ENCODE peak calls at places on chromosome 14, in five cellular contexts. M, R, I, J and A are unnamed samples.

GRCh38 chr14:50039734-50040400 is 76.5 kb downstream of the VCPKMT start:
- DNase-seq in M (peak), I (no peak), R (peak), J (no peak), A (no peak)

GRCh38 chr14:65849096-65849495 is 436.6 kb downstream of the FUT8 start:
- DNase-seq in R (no peak), I (no peak), J (no peak), M (no peak), A (no peak)

GRCh38 chr14:66360526-66360925 is 125.6 kb upstream of the CCDC196 start:
- DNase-seq in M (no peak), J (no peak), R (no peak), I (no peak), A (no peak)

GRCh38 chr14:29242755-29243340 is 476.3 kb downstream of the FOXG1 start:
- DNase-seq in R (no peak), M (no peak), I (no peak), J (no peak), A (peak)

GRCh38 chr14:61456720-61457119 is 135.3 kb downstream of the PRKCH start:
- DNase-seq in I (no peak), R (peak), J (peak), M (peak), A (no peak)

GRCh38 chr14:34064349-34064748 is 113.5 kb upstream of the EGLN3 start:
- DNase-seq in I (no peak), R (peak), J (peak), M (peak), A (no peak)

GRCh38 chr14:48325486-48325885 is 650.1 kb upstream of the MDGA2 start:
- DNase-seq in R (peak), M (peak), I (no peak), J (no peak), A (no peak)

GRCh38 chr14:105899657-105900397 is 373.4 kb downstream of the TMEM121 start:
- DNase-seq in I (peak), M (no peak), R (no peak), J (no peak), A (no peak)

GRCh38 chr14:83300454-83301064 is 1766.9 kb upstream of the SEL1L start:
- DNase-seq in M (peak), J (no peak), I (no peak), R (peak), A (peak)

GRCh38 chr14:101506211-101506920 is 54.9 kb upstream of the DIO3 start:
- DNase-seq in R (no peak), J (peak), M (no peak), I (peak), A (no peak)

GRCh38 chr14:99133563-99134332 is 138.2 kb downstream of the BCL11B start:
- DNase-seq in R (no peak), I (no peak), J (no peak), M (no peak), A (no peak)

GRCh38 chr14:54116972-54117371 is 160.3 kb upstream of the BMP4 start:
- DNase-seq in J (no peak), R (peak), I (no peak), M (peak), A (no peak)

GRCh38 chr14:56514663-56515371 is 64.8 kb upstream of the TMEM260 start:
- DNase-seq in M (no peak), R (no peak), J (no peak), I (no peak), A (no peak)

GRCh38 chr14:39266589-39266870 is 32.8 kb downstream of the MIA2 start:
- DNase-seq in M (no peak), R (no peak), I (no peak), J (peak), A (no peak)

GRCh38 chr14:54001189-54001878 is 44.7 kb upstream of the BMP4 start:
- DNase-seq in M (peak), R (no peak), I (no peak), J (no peak), A (no peak)

GRCh38 chr14:86604546-86604945 is 1074.6 kb downstream of the FLRT2 start:
- DNase-seq in R (peak), I (no peak), M (peak), J (no peak), A (no peak)

GRCh38 chr14:27205036-27205435 is 607.2 kb upstream of the NOVA1 start:
- DNase-seq in M (no peak), J (no peak), I (no peak), R (no peak), A (no peak)

GRCh38 chr14:100440207-100440631 is 117.1 kb downstream of the SLC25A47 start:
- DNase-seq in I (peak), R (peak), J (peak), M (peak), A (peak)

GRCh38 chr14:51342226-51342625 is 102.2 kb downstream of the TMX1 start:
- DNase-seq in R (peak), J (no peak), M (peak), I (no peak), A (peak)

GRCh38 chr14:61695695-61696527 is 598 bp downstream of the HIF1A start:
- DNase-seq in J (peak), M (no peak), R (peak), I (peak), A (peak)

GRCh38 chr14:91388551-91388975 is 29.1 kb downstream of the CCDC88C start:
- DNase-seq in I (no peak), J (peak), R (no peak), M (no peak), A (no peak)

GRCh38 chr14:105880616-105881015 is 354.2 kb downstream of the TMEM121 start:
- DNase-seq in M (no peak), R (no peak), I (no peak), J (no peak), A (no peak)

GRCh38 chr14:65940056-65940735 is 527.7 kb downstream of the FUT8 start:
- DNase-seq in J (no peak), I (no peak), M (peak), R (no peak), A (peak)

GRCh38 chr14:32460267-32460666 is 131.2 kb downstream of the AKAP6 start:
- DNase-seq in R (no peak), M (no peak), I (no peak), J (no peak), A (no peak)

GRCh38 chr14:30223966-30224365 is 296.3 kb upstream of the PRKD1 start:
- DNase-seq in M (peak), I (no peak), R (no peak), J (no peak), A (peak)

GRCh38 chr14:49995162-49995561 is 102.3 kb downstream of the ARF6 start:
- DNase-seq in R (no peak), I (no peak), M (no peak), J (no peak), A (no peak)

GRCh38 chr14:42930058-42930457 is 1323.4 kb downstream of the LRFN5 start:
- DNase-seq in I (no peak), R (no peak), M (no peak), J (peak), A (no peak)

GRCh38 chr14:89455412-89455811 is 38.4 kb upstream of the FOXN3 start:
- DNase-seq in J (peak), M (no peak), R (no peak), I (no peak), A (no peak)

GRCh38 chr14:89814126-89814525 is 140.4 kb downstream of the EFCAB11 start:
- DNase-seq in I (no peak), J (no peak), R (no peak), M (no peak), A (no peak)

GRCh38 chr14:50920482-50921225 is 23.6 kb downstream of the PYGL start:
- DNase-seq in M (no peak), J (no peak), R (no peak), I (no peak), A (no peak)

GRCh38 chr14:35420036-35420811 is 15.7 kb upstream of the NFKBIA start:
- DNase-seq in R (peak), I (no peak), M (peak), J (no peak), A (no peak)

GRCh38 chr14:58690801-58691516 is 53.2 kb downstream of the DACT1 start:
- DNase-seq in J (peak), I (no peak), R (no peak), M (no peak), A (no peak)

GRCh38 chr14:101187816-101188570 is 284.5 kb upstream of the RTL1 start:
- DNase-seq in I (no peak), M (no peak), J (no peak), R (no peak), A (no peak)

GRCh38 chr14:99427632-99428315 is 52.9 kb downstream of the SETD3 start:
- DNase-seq in R (no peak), M (no peak), J (no peak), I (no peak), A (no peak)

GRCh38 chr14:25381498-25381897 is 331.6 kb upstream of the STXBP6 start:
- DNase-seq in R (no peak), M (no peak), I (no peak), J (no peak), A (no peak)

GRCh38 chr14:85319998-85320397 is 209.9 kb upstream of the FLRT2 start:
- DNase-seq in J (no peak), R (peak), M (peak), I (no peak), A (no peak)

GRCh38 chr14:73478684-73479083 is 12.0 kb upstream of the RIOX1 start:
- DNase-seq in M (no peak), R (no peak), J (no peak), I (no peak), A (no peak)
- H3K4me3 ChIP-seq in M (no peak), R (no peak), J (no peak), I (no peak), A (no peak)

GRCh38 chr14:76186318-76187027 is 34.8 kb downstream of the GPATCH2L start:
- DNase-seq in I (no peak), J (no peak), M (no peak), R (no peak), A (no peak)

GRCh38 chr14:76175942-76176341 is 24.2 kb downstream of the GPATCH2L start:
- DNase-seq in M (no peak), I (no peak), R (no peak), J (no peak), A (no peak)

DNA sequence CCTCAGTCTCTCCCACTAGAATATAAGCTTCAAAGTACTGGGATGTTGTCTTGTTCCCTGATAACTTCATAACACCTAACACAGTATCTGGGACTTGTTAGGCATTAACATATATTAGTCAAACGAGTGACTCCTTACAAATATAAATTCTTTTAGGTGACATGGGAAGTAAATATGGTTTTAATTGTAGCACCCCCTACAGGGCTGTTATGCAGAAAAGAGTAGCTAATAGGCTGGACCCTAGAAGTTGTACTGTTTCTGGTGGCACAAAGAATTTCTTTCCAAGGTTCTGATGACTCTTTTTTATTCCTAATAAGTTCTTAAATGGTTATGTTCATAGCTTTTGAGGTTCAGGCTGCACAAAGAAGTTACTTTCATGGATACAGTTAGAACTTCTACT is 29.8 kb downstream of the GPATCH2L start:
- DNase-seq in R (no peak), J (no peak), M (peak), I (no peak), A (no peak)
- TF ChIP-seq CTCF in R (peak), J (no peak), M (no peak), I (no peak), A (peak)

GRCh38 chr14:77598366-77599050 is 17.9 kb downstream of the SPTLC2 start:
- DNase-seq in R (no peak), I (no peak), M (peak), J (peak), A (no peak)

GRCh38 chr14:77590845-77591506 is 25.5 kb downstream of the SPTLC2 start:
- DNase-seq in J (no peak), I (no peak), R (peak), M (peak), A (peak)

GRCh38 chr14:77589099-77589498 is 27.3 kb downstream of the SPTLC2 start:
- DNase-seq in M (no peak), R (no peak), I (no peak), J (no peak), A (no peak)

GRCh38 chr14:77593501-77593911 is 22.9 kb downstream of the SPTLC2 start:
- DNase-seq in R (no peak), M (peak), J (no peak), I (no peak), A (no peak)
- H3K4me3 ChIP-seq in R (no peak), M (no peak), J (no peak), I (no peak), A (no peak)

GRCh38 chr14:60266021-60266937 is 17.3 kb downstream of the PPM1A start:
- DNase-seq in R (peak), J (no peak), M (peak), I (no peak), A (no peak)
- TF ChIP-seq CTCF in R (peak), J (peak), M (peak), I (peak), A (peak)

DNA sequence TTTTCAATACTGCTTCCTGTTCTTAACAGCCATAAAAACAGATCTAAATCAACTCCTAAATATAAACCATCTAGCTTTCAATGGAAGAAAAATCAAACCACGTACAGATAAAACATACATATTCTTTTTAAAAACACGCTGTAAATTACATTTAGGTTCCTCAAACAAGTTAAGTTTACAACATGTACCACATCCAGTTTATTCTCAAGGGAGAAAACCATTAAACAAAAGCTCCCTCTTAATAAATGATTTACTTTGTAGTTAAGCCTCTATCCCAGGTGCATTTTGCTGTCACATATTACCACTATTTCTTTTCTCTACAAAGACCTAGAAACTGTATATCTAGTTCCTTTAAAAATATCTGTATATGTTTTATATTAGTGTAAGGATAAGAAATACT is 3.1 kb downstream of the NUMB start:
- DNase-seq in J (no peak), M (no peak), R (no peak), I (no peak), A (no peak)
- H3K4me3 ChIP-seq in J (no peak), M (no peak), R (no peak), I (no peak), A (no peak)

DNA sequence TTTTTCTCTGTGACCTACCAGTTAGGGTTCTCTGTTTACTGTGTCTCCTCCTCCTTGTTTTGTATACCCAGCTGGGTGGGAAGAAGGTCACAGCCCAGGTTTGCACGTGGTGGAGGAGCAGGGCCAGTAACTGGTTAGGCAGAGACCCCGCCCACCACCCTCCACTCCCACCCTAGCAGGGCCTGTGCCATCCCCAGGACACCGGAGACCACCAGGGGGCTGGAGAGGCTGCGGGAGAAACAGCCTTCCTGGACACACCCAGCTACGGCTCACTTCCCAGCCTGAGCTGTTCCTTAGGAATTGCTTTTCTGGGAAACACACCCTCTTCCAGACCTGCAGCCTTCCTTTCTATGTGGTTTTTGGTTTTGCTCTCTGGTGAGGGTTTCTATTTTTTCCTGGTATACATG is 21.1 kb downstream of the BDKRB2 start:
- DNase-seq in I (no peak), M (peak), J (peak), R (peak), A (no peak)
- TF ChIP-seq CTCF in I (no peak), M (peak), J (peak), R (peak), A (no peak)

DNA sequence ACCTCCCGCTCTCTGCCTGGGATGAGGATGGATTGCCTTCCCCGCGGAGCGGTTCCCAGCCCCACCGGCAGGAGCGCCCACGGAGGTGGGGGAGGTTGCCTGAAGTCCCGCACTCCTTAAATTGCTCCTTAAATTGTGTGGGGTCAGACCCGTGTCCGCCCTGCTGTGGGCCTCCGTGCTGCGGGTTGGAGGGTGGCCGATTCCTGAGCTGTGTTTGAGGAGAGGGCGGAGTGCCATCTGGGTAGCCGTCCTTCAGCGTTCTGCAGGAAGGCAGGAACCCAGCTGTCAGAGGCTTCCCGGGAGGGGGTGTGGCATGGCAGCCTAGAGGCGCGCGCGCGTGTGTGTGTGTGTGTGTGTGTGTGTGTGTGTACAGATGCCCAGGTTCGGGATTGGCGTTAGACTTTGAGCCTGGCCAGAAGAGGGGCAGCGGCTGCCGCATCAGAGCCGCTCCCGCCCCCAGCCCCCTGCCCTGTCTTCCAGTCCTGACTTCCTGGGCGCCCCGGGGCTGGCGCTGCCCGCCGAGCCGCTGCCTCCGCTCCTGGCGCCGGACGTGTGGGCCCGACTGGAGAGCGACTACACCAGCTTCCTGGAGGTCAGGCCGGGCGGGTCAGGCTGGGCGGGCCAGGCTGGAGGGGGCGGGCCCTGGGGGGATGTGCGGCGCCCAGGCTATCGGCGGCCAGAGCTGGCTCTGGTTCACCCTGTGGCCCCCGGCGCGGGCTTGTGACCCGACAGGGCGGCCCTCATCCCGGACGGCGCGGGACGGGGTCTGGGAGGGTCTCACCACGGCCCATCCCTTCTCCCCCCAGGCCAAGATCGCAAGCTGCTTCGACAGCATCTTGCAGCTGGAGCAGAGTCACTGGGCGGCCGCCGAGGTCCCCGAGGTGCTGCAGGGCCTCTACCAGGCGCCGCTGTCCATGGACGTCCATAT is 9.2 kb downstream of the EXOC3L4 start:
- DNase-seq in I (peak), R (peak), M (peak), J (peak), A (peak)
- H3K4me3 ChIP-seq in I (no peak), R (peak), M (no peak), J (peak), A (peak)

DNA sequence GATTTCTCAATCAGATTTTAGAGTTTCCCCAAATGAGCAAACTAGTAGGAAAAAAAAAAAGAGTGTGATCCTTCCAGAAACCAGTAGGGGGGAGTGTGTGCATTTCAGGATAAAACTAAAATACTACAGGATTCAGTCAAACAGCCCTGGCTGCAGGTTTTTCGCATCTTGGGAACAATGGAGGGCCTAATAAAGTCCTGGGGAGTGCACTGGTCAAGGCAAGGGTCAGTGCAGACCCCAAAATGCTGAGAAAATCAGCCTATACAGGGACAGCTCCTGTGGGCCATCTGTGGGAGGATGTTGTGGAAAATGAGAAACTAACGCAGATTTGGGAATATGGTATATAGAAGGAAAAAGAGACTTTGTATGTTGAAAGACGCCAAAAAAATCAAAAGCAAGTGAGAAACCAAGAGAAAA is 22.2 kb upstream of the ABCD4 start:
- DNase-seq in R (peak), M (peak), J (no peak), I (no peak), A (no peak)
- TF ChIP-seq CTCF in R (peak), M (peak), J (peak), I (peak), A (peak)

DNA sequence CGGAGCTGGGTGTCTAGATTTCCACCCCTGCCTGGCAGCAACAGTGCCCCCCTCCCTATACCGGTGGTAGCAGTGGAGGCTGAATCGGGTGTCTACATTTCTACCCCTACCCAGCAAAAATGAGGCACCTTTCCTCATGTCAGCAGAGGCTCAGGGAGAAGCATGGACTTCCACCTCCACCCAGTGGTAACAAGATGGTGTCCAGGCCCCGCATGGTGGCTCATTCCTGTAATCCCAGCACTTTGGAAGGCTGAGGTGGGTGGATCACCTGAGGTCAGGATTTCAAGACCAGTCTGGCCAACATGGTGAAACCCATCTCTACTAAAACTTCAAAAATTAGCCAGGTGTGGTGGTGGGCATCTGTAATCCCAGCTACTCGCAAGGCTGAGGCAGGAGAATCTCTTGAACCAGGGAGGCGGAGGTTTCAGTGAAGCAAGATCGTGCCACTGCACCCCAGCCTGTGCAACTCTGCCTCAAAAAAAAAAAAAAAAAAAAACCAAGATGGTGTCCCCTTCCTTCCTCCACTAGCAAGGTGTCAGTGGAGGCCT is 35.5 kb upstream of the OR5AU1 start:
- DNase-seq in M (no peak), R (no peak), I (no peak), J (no peak), A (no peak)
- H3K4me3 ChIP-seq in M (no peak), R (no peak), I (peak), J (peak), A (no peak)